ENCODE peak calls at places on chromosomes 2 and 18, in seven cellular contexts. One of them, this sample, is unnamed.

GRCh38 chr18:58819051-58819450 is 45.6 kb upstream of the ZNF532 start:
- DNase-seq in mesothelial cell of epicardium: no peak
- DNase-seq in dorsolateral prefrontal cortex: no peak
- DNase-seq in smooth muscle cell of the brain vasculature: no peak
- DNase-seq in GM03348: no peak
- DNase-seq in nephron progenitor cell: no peak
- DNase-seq in lung: no peak
- DNase-seq in this sample: no peak

GRCh38 chr2:173412628-173413027 is 58.0 kb downstream of the CDCA7 start:
- DNase-seq in mesothelial cell of epicardium: no peak
- DNase-seq in dorsolateral prefrontal cortex: no peak
- DNase-seq in smooth muscle cell of the brain vasculature: no peak
- DNase-seq in GM03348: no peak
- DNase-seq in nephron progenitor cell: no peak
- DNase-seq in lung: no peak
- DNase-seq in this sample: no peak

GRCh38 chr2:219509780-219510511 is 4.3 kb upstream of the ASIC4 start:
- DNase-seq in mesothelial cell of epicardium: peak; percentile 67
- DNase-seq in dorsolateral prefrontal cortex: peak; percentile 57
- DNase-seq in smooth muscle cell of the brain vasculature: no peak
- DNase-seq in GM03348: peak; percentile 81
- DNase-seq in nephron progenitor cell: peak; percentile 78
- DNase-seq in lung: no peak
- DNase-seq in this sample: peak; percentile 37

GRCh38 chr18:31555971-31556747 is 35.5 kb upstream of the TTR start:
- DNase-seq in mesothelial cell of epicardium: peak; percentile 54
- DNase-seq in dorsolateral prefrontal cortex: peak; percentile 37
- DNase-seq in smooth muscle cell of the brain vasculature: peak; percentile 40
- DNase-seq in GM03348: peak; percentile 72
- DNase-seq in nephron progenitor cell: peak; percentile 52
- DNase-seq in lung: no peak
- DNase-seq in this sample: peak; percentile 57

GRCh38 chr2:98487806-98488189 is 43.1 kb downstream of the INPP4A start:
- DNase-seq in mesothelial cell of epicardium: no peak
- DNase-seq in dorsolateral prefrontal cortex: no peak
- DNase-seq in smooth muscle cell of the brain vasculature: no peak
- DNase-seq in GM03348: no peak
- DNase-seq in nephron progenitor cell: no peak
- DNase-seq in lung: no peak
- DNase-seq in this sample: no peak

GRCh38 chr2:218396688-218397501 is 2.8 kb upstream of the CTDSP1 start:
- DNase-seq in mesothelial cell of epicardium: peak; percentile 69
- DNase-seq in dorsolateral prefrontal cortex: peak; percentile 67
- DNase-seq in smooth muscle cell of the brain vasculature: no peak
- DNase-seq in GM03348: peak; percentile 51
- DNase-seq in nephron progenitor cell: peak; percentile 56
- DNase-seq in lung: peak; percentile 76
- DNase-seq in this sample: peak; percentile 66

GRCh38 chr2:230184727-230185578 is 34.8 kb downstream of the SP110 start:
- DNase-seq in mesothelial cell of epicardium: no peak
- DNase-seq in dorsolateral prefrontal cortex: no peak
- DNase-seq in smooth muscle cell of the brain vasculature: no peak
- DNase-seq in GM03348: no peak
- DNase-seq in nephron progenitor cell: no peak
- DNase-seq in lung: no peak
- DNase-seq in this sample: peak; percentile 11

GRCh38 chr2:66567000-66567399 is 132.1 kb downstream of the MEIS1 start:
- DNase-seq in mesothelial cell of epicardium: no peak
- DNase-seq in dorsolateral prefrontal cortex: no peak
- DNase-seq in smooth muscle cell of the brain vasculature: no peak
- DNase-seq in GM03348: no peak
- DNase-seq in nephron progenitor cell: peak; percentile 47
- DNase-seq in lung: no peak
- DNase-seq in this sample: no peak

GRCh38 chr2:8257502-8257901 is 424.4 kb upstream of the ID2 start:
- DNase-seq in mesothelial cell of epicardium: no peak
- DNase-seq in dorsolateral prefrontal cortex: no peak
- DNase-seq in smooth muscle cell of the brain vasculature: no peak
- DNase-seq in GM03348: no peak
- DNase-seq in nephron progenitor cell: no peak
- DNase-seq in lung: no peak
- DNase-seq in this sample: no peak

GRCh38 chr2:120556908-120557307 is 178.8 kb upstream of the GLI2 start:
- DNase-seq in mesothelial cell of epicardium: no peak
- DNase-seq in dorsolateral prefrontal cortex: no peak
- DNase-seq in smooth muscle cell of the brain vasculature: no peak
- DNase-seq in GM03348: no peak
- DNase-seq in nephron progenitor cell: no peak
- DNase-seq in lung: no peak
- DNase-seq in this sample: no peak

GRCh38 chr2:146527166-146527565 is 1317.7 kb upstream of the ACVR2A start:
- DNase-seq in mesothelial cell of epicardium: no peak
- DNase-seq in dorsolateral prefrontal cortex: no peak
- DNase-seq in smooth muscle cell of the brain vasculature: no peak
- DNase-seq in GM03348: no peak
- DNase-seq in nephron progenitor cell: no peak
- DNase-seq in lung: no peak
- DNase-seq in this sample: no peak

GRCh38 chr2:134359367-134360081 is 105.7 kb downstream of the MGAT5 start:
- DNase-seq in mesothelial cell of epicardium: no peak
- DNase-seq in dorsolateral prefrontal cortex: no peak
- DNase-seq in smooth muscle cell of the brain vasculature: no peak
- DNase-seq in GM03348: no peak
- DNase-seq in nephron progenitor cell: no peak
- DNase-seq in lung: peak; percentile 58
- DNase-seq in this sample: no peak

GRCh38 chr18:74944676-74945075 is 264.3 kb downstream of the PTGR3 start:
- DNase-seq in mesothelial cell of epicardium: no peak
- DNase-seq in dorsolateral prefrontal cortex: no peak
- DNase-seq in smooth muscle cell of the brain vasculature: no peak
- DNase-seq in GM03348: no peak
- DNase-seq in nephron progenitor cell: no peak
- DNase-seq in lung: no peak
- DNase-seq in this sample: peak; percentile 17

GRCh38 chr2:70966681-70967080 is 11.7 kb upstream of the ANKRD53 start:
- DNase-seq in mesothelial cell of epicardium: no peak
- DNase-seq in dorsolateral prefrontal cortex: no peak
- DNase-seq in smooth muscle cell of the brain vasculature: no peak
- DNase-seq in GM03348: no peak
- DNase-seq in nephron progenitor cell: no peak
- DNase-seq in lung: peak; percentile 15
- DNase-seq in this sample: no peak

GRCh38 chr18:63339920-63340484 is 20.4 kb upstream of the BCL2 start:
- DNase-seq in mesothelial cell of epicardium: no peak
- DNase-seq in dorsolateral prefrontal cortex: peak; percentile 46
- DNase-seq in smooth muscle cell of the brain vasculature: no peak
- DNase-seq in GM03348: peak; percentile 21
- DNase-seq in nephron progenitor cell: peak; percentile 57
- DNase-seq in lung: no peak
- DNase-seq in this sample: peak; percentile 42

GRCh38 chr2:104890092-104890393 is 36.1 kb downstream of the POU3F3 start:
- DNase-seq in mesothelial cell of epicardium: no peak
- DNase-seq in dorsolateral prefrontal cortex: no peak
- DNase-seq in smooth muscle cell of the brain vasculature: no peak
- DNase-seq in GM03348: no peak
- DNase-seq in nephron progenitor cell: no peak
- DNase-seq in lung: no peak
- DNase-seq in this sample: no peak

GRCh38 chr2:121345887-121346286 is 60.9 kb upstream of the TFCP2L1 start:
- DNase-seq in mesothelial cell of epicardium: no peak
- DNase-seq in dorsolateral prefrontal cortex: no peak
- DNase-seq in smooth muscle cell of the brain vasculature: no peak
- DNase-seq in GM03348: peak; percentile 31
- DNase-seq in nephron progenitor cell: no peak
- DNase-seq in lung: no peak
- DNase-seq in this sample: peak; percentile 71

GRCh38 chr2:96683307-96683706 is 40.7 kb downstream of the FER1L5 start:
- DNase-seq in mesothelial cell of epicardium: no peak
- DNase-seq in dorsolateral prefrontal cortex: no peak
- DNase-seq in smooth muscle cell of the brain vasculature: no peak
- DNase-seq in GM03348: no peak
- DNase-seq in nephron progenitor cell: no peak
- DNase-seq in lung: no peak
- DNase-seq in this sample: no peak

GRCh38 chr18:10213526-10213925 is 240.9 kb upstream of the APCDD1 start:
- DNase-seq in mesothelial cell of epicardium: no peak
- DNase-seq in dorsolateral prefrontal cortex: no peak
- DNase-seq in smooth muscle cell of the brain vasculature: no peak
- DNase-seq in GM03348: no peak
- DNase-seq in nephron progenitor cell: no peak
- DNase-seq in lung: peak; percentile 59
- DNase-seq in this sample: peak; percentile 55

GRCh38 chr2:55761526-55761925 is 67.9 kb upstream of the PNPT1 start:
- DNase-seq in mesothelial cell of epicardium: no peak
- DNase-seq in dorsolateral prefrontal cortex: no peak
- DNase-seq in smooth muscle cell of the brain vasculature: no peak
- DNase-seq in GM03348: peak; percentile 21
- DNase-seq in nephron progenitor cell: no peak
- DNase-seq in lung: no peak
- DNase-seq in this sample: peak; percentile 97

GRCh38 chr2:163173591-163173990 is 335.0 kb upstream of the KCNH7 start:
- DNase-seq in mesothelial cell of epicardium: no peak
- DNase-seq in dorsolateral prefrontal cortex: no peak
- DNase-seq in smooth muscle cell of the brain vasculature: no peak
- DNase-seq in GM03348: no peak
- DNase-seq in nephron progenitor cell: no peak
- DNase-seq in lung: no peak
- DNase-seq in this sample: no peak

GRCh38 chr18:37667836-37668235 is 102.2 kb upstream of the CELF4 start:
- DNase-seq in mesothelial cell of epicardium: no peak
- DNase-seq in dorsolateral prefrontal cortex: no peak
- DNase-seq in smooth muscle cell of the brain vasculature: no peak
- DNase-seq in GM03348: no peak
- DNase-seq in nephron progenitor cell: no peak
- DNase-seq in lung: no peak
- DNase-seq in this sample: no peak

GRCh38 chr2:219056896-219057708 is 3.6 kb downstream of the IHH start:
- DNase-seq in mesothelial cell of epicardium: no peak
- DNase-seq in dorsolateral prefrontal cortex: no peak
- DNase-seq in smooth muscle cell of the brain vasculature: no peak
- DNase-seq in GM03348: no peak
- DNase-seq in nephron progenitor cell: peak; percentile 22
- DNase-seq in lung: no peak
- DNase-seq in this sample: no peak